ENCODE peak calls at places on chromosomes 2 and 18, in ten cellular contexts. F is breast epithelium; O is NCI-H1092; Y is SHP77; H is sigmoid colon; S is T-helper 2 cell; I is NCI-H524 treated with DMSO at 0.1 percent for 48 hours; U is RWPE1; B is HFFc6; X is stimulated activated CD4-positive, alpha-beta T cell treated with anti-CD3 and anti-CD28 coated beads, Interleukin-4, amount 100 ng/mL, for 4 hours. E is an unnamed sample.

GRCh38 chr2:176112375-176113302 is 3.9 kb upstream of the HOXD10 start:
- DNase-seq in F (peak; percentile 35), O (no peak), Y (no peak), H (no peak), S (no peak), I (no peak), U (no peak), B (no peak), X (no peak), E (no peak)

GRCh38 chr2:60804473-60804872 is 48.4 kb downstream of the PAPOLG start:
- DNase-seq in F (no peak), O (no peak), Y (no peak), H (no peak), S (no peak), I (no peak), U (no peak), B (no peak), X (no peak), E (no peak)

GRCh38 chr2:206936456-206937222 is 2.7 kb upstream of the CPO start:
- DNase-seq in F (no peak), O (no peak), Y (no peak), H (no peak), S (no peak), I (no peak), U (no peak), B (no peak), X (no peak), E (no peak)

GRCh38 chr2:130198343-130198742 is at the start of gene TUBA3E:
- DNase-seq in F (no peak), O (no peak), Y (no peak), H (no peak), S (no peak), I (no peak), U (no peak), B (no peak), X (no peak), E (no peak)

GRCh38 chr2:43193996-43194869 is 32.2 kb downstream of the ZFP36L2 start:
- DNase-seq in F (no peak), O (no peak), Y (no peak), H (no peak), S (no peak), I (no peak), U (no peak), B (no peak), X (no peak), E (no peak)

GRCh38 chr2:85844486-85844885 is 44.3 kb downstream of the ST3GAL5 start:
- DNase-seq in F (no peak), O (no peak), Y (no peak), H (no peak), S (no peak), I (no peak), U (no peak), B (no peak), X (no peak), E (no peak)

GRCh38 chr2:224357098-224357901 is 44.6 kb downstream of the FAM124B start:
- DNase-seq in F (no peak), O (peak; percentile 22), Y (no peak), H (no peak), S (peak; percentile 24), I (no peak), U (peak; percentile 62), B (peak; percentile 50), X (peak; percentile 17), E (no peak)

GRCh38 chr18:59448546-59448945 is 89.5 kb upstream of the LMAN1 start:
- DNase-seq in F (no peak), O (no peak), Y (no peak), H (no peak), S (no peak), I (no peak), U (no peak), B (peak; percentile 30), X (no peak), E (no peak)

GRCh38 chr2:111679202-111679601 is 204.8 kb downstream of the ANAPC1 start:
- DNase-seq in F (no peak), O (no peak), Y (no peak), H (no peak), S (no peak), I (no peak), U (no peak), B (no peak), X (no peak), E (no peak)

GRCh38 chr2:23397483-23397882 is 12.5 kb downstream of the KLHL29 start:
- DNase-seq in F (no peak), O (no peak), Y (no peak), H (no peak), S (no peak), I (no peak), U (no peak), B (no peak), X (no peak), E (no peak)

GRCh38 chr2:134128746-134129145 is 125.1 kb upstream of the MGAT5 start:
- DNase-seq in F (no peak), O (no peak), Y (no peak), H (no peak), S (no peak), I (no peak), U (no peak), B (no peak), X (no peak), E (no peak)

GRCh38 chr2:50291535-50291934 is 740.4 kb downstream of the NRXN1 start:
- DNase-seq in F (no peak), O (no peak), Y (no peak), H (no peak), S (no peak), I (no peak), U (no peak), B (no peak), X (no peak), E (no peak)

GRCh38 chr2:234678721-234679120 is 181.8 kb upstream of the ARL4C start:
- DNase-seq in F (no peak), O (no peak), Y (no peak), H (no peak), S (no peak), I (no peak), U (no peak), B (peak; percentile 30), X (no peak), E (no peak)

GRCh38 chr18:28411806-28412205 is 234.9 kb upstream of the CDH2 start:
- DNase-seq in F (no peak), O (no peak), Y (no peak), H (no peak), S (no peak), I (no peak), U (no peak), B (peak; percentile 93), X (no peak), E (no peak)

GRCh38 chr2:9970386-9971044 is 19.0 kb downstream of the GRHL1 start:
- DNase-seq in F (no peak), O (no peak), Y (no peak), H (no peak), S (no peak), I (peak; percentile 91), U (no peak), B (no peak), X (no peak), E (no peak)

GRCh38 chr2:16675781-16676180 is 10.1 kb upstream of the CYRIA start:
- DNase-seq in F (no peak), O (no peak), Y (no peak), H (no peak), S (no peak), I (no peak), U (no peak), B (no peak), X (no peak), E (no peak)

GRCh38 chr2:112584134-112584890 is at the start of gene CHCHD5:
- DNase-seq in F (peak; percentile 94), O (peak; percentile 86), Y (peak; percentile 94), H (peak; percentile 98), S (peak; percentile 92), I (peak; percentile 74), U (peak; percentile 94), B (peak; percentile 97), X (peak; percentile 91), E (peak; percentile 82)

GRCh38 chr2:196660264-196660663 is 20.7 kb downstream of the CCDC150 start:
- DNase-seq in F (no peak), O (no peak), Y (no peak), H (no peak), S (no peak), I (no peak), U (no peak), B (peak; percentile 71), X (no peak), E (no peak)

GRCh38 chr18:22977847-22978701 is 44.9 kb downstream of the RBBP8 start:
- DNase-seq in F (no peak), O (no peak), Y (no peak), H (no peak), S (no peak), I (no peak), U (peak; percentile 62), B (peak; percentile 78), X (no peak), E (peak; percentile 58)

GRCh38 chr18:11962586-11962985 is 18.7 kb upstream of the IMPA2 start:
- DNase-seq in F (no peak), O (no peak), Y (peak; percentile 6), H (no peak), S (no peak), I (no peak), U (no peak), B (no peak), X (no peak), E (no peak)

GRCh38 chr2:84874381-84875212 is 6.3 kb downstream of the TRABD2A start:
- DNase-seq in F (no peak), O (no peak), Y (no peak), H (peak; percentile 33), S (no peak), I (no peak), U (no peak), B (peak; percentile 17), X (peak; percentile 50), E (no peak)

GRCh38 chr2:149389506-149390167 is 59.2 kb downstream of the LYPD6 start:
- DNase-seq in F (no peak), O (no peak), Y (no peak), H (no peak), S (no peak), I (no peak), U (no peak), B (no peak), X (no peak), E (no peak)

GRCh38 chr2:104658149-104658839 is 195.6 kb upstream of the POU3F3 start:
- DNase-seq in F (no peak), O (no peak), Y (no peak), H (no peak), S (no peak), I (no peak), U (peak; percentile 1), B (no peak), X (no peak), E (no peak)

GRCh38 chr2:6828299-6828584 is 37.5 kb downstream of the CMPK2 start:
- DNase-seq in F (no peak), O (no peak), Y (peak; percentile 52), H (no peak), S (no peak), I (peak; percentile 19), U (no peak), B (peak; percentile 2), X (no peak), E (no peak)

GRCh38 chr2:101776172-101777043 is 78.9 kb downstream of the MAP4K4 start:
- DNase-seq in F (no peak), O (no peak), Y (no peak), H (no peak), S (no peak), I (no peak), U (no peak), B (no peak), X (no peak), E (no peak)

GRCh38 chr2:234459401-234460009 is 37.4 kb downstream of the ARL4C start:
- DNase-seq in F (no peak), O (no peak), Y (no peak), H (no peak), S (peak; percentile 15), I (no peak), U (no peak), B (no peak), X (peak; percentile 21), E (no peak)

GRCh38 chr2:10273215-10274175 is 29.2 kb upstream of the HPCAL1 start:
- DNase-seq in F (peak; percentile 41), O (no peak), Y (no peak), H (no peak), S (no peak), I (no peak), U (no peak), B (no peak), X (no peak), E (no peak)

GRCh38 chr2:29920130-29920577 is 1.2 kb downstream of the ALK start:
- DNase-seq in F (no peak), O (no peak), Y (no peak), H (no peak), S (peak; percentile 15), I (no peak), U (peak; percentile 42), B (no peak), X (no peak), E (no peak)